ENCODE peak calls at places on chromosomes 11 and 22, in ten cellular contexts. C, A, S, V, D, F, K, I, G and E are unnamed samples. For H3K27me3, the result is how much of the 10 kb centered on the place peaks cover.

GRCh38 chr11:73321342-73322110 is 13.4 kb downstream of the ARHGEF17 start:
- DNase-seq in C (peak), A (peak), S (no peak), V (no peak), D (no peak), F (peak), K (peak), I (no peak), G (no peak), E (peak)

GRCh38 chr11:68012843-68013610 is 2.9 kb downstream of the ALDH3B1 start:
- DNase-seq in C (peak), A (peak), S (no peak), V (no peak), D (no peak), F (peak), K (no peak), I (peak), G (peak), E (no peak)

GRCh38 chr11:115081972-115082371 is 403.6 kb downstream of the NXPE2 start:
- DNase-seq in C (no peak), A (no peak), S (no peak), V (no peak), D (no peak), F (no peak), K (no peak), I (no peak), G (peak), E (no peak)

GRCh38 chr11:116879789-116880402 is 42.5 kb upstream of the APOA1 start:
- DNase-seq in C (no peak), A (peak), S (peak), V (peak), D (no peak), F (peak), K (no peak), I (peak), G (peak), E (peak)

GRCh38 chr11:27020736-27021135 is 19.9 kb upstream of the BBOX1 start:
- DNase-seq in C (no peak), A (no peak), S (no peak), V (no peak), D (no peak), F (peak), K (no peak), I (no peak), G (no peak), E (no peak)

GRCh38 chr11:73291196-73291595 is 16.9 kb upstream of the ARHGEF17 start:
- DNase-seq in C (no peak), A (no peak), S (no peak), V (no peak), D (no peak), F (no peak), K (no peak), I (no peak), G (no peak), E (no peak)

GRCh38 chr22:30127749-30128166 is 47.5 kb downstream of the HORMAD2 start:
- DNase-seq in C (no peak), A (peak), S (no peak), V (no peak), D (no peak), F (peak), K (no peak), I (peak), G (no peak), E (no peak)

GRCh38 chr11:131579932-131580387 is 209.5 kb downstream of the NTM start:
- DNase-seq in C (peak), A (peak), S (no peak), V (no peak), D (no peak), F (peak), K (no peak), I (no peak), G (peak), E (no peak)

GRCh38 chr11:47327025-47327424 is 25.5 kb downstream of the MYBPC3 start:
- DNase-seq in C (no peak), A (no peak), S (no peak), V (no peak), D (no peak), F (no peak), K (no peak), I (no peak), G (no peak), E (no peak)

GRCh38 chr11:119828819-119829218 is 99.8 kb upstream of the NECTIN1 start:
- DNase-seq in C (no peak), A (no peak), S (no peak), V (no peak), D (no peak), F (no peak), K (no peak), I (no peak), G (no peak), E (no peak)

GRCh38 chr11:2669926-2670469 is 29.8 kb downstream of the KCNQ1OT1 start:
- DNase-seq in C (no peak), A (no peak), S (no peak), V (no peak), D (no peak), F (no peak), K (no peak), I (no peak), G (no peak), E (peak)

GRCh38 chr11:14015711-14016110 is 53.2 kb downstream of the SPON1 start:
- DNase-seq in C (peak), A (peak), S (peak), V (no peak), D (no peak), F (peak), K (no peak), I (no peak), G (peak), E (no peak)

GRCh38 chr11:22807855-22808558 is 21.6 kb downstream of the SVIP start:
- DNase-seq in C (no peak), A (no peak), S (no peak), V (no peak), D (no peak), F (no peak), K (no peak), I (no peak), G (peak), E (no peak)

GRCh38 chr11:75066061-75066460 is 30.6 kb downstream of the OR2AT4 start:
- DNase-seq in C (no peak), A (peak), S (no peak), V (no peak), D (no peak), F (peak), K (no peak), I (no peak), G (peak), E (no peak)

GRCh38 chr11:65078151-65078550 is 5.7 kb downstream of the CDCA5 start:
- DNase-seq in C (peak), A (peak), S (peak), V (peak), D (peak), F (peak), K (no peak), I (no peak), G (peak), E (no peak)

GRCh38 chr22:33599596-33599995 is 320.7 kb downstream of the LARGE1 start:
- DNase-seq in C (no peak), A (no peak), S (no peak), V (no peak), D (no peak), F (peak), K (no peak), I (no peak), G (no peak), E (no peak)

GRCh38 chr11:67372993-67373915 is at the start of gene CLCF1:
- DNase-seq in C (peak), A (peak), S (no peak), V (peak), D (peak), F (peak), K (peak), I (peak), G (peak), E (peak)

GRCh38 chr11:76218449-76219206 is 12.3 kb upstream of the WNT11 start:
- DNase-seq in C (no peak), A (no peak), S (no peak), V (no peak), D (no peak), F (no peak), K (peak), I (no peak), G (no peak), E (no peak)

GRCh38 chr22:36725366-36726006 is 21.9 kb upstream of the CACNG2 start:
- DNase-seq in C (no peak), A (no peak), S (no peak), V (no peak), D (no peak), F (no peak), K (no peak), I (no peak), G (no peak), E (no peak)

GRCh38 chr11:131796541-131796940 is 426.1 kb downstream of the NTM start:
- DNase-seq in C (no peak), A (no peak), S (no peak), V (no peak), D (no peak), F (no peak), K (no peak), I (no peak), G (no peak), E (no peak)

GRCh38 chr22:39439170-39439569 is 17.6 kb upstream of the MGAT3 start:
- DNase-seq in C (no peak), A (peak), S (peak), V (no peak), D (no peak), F (peak), K (no peak), I (no peak), G (peak), E (no peak)

DNA sequence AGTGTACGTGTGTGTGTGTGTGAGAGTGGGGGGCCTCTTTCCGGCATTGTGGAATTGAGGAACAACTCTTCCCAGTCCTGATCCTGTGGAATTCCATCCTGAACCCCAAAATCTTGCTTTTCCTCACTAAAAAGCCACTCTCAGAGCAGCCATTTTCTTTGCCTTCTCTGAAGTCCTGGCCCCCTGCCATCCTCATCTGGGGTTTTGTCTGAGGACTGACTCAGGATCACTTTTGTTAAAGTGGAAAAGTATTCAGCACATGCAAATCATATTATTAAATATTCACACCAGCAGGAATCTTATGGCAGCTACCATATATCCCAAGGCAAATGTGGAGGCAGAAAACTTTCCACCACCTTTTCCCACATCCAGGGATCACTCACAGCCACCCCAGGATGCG is 3.7 kb downstream of the SCN4B start:
- DNase-seq in C (no peak), A (no peak), S (no peak), V (no peak), D (no peak), F (no peak), K (no peak), I (no peak), G (no peak), E (no peak)
- H3K27me3 ChIP-seq in C (under half), A (half or more), S (under half), V (under half), D (under half), F (under half), K (under half), I (half or more), G (under half), E (under half)

DNA sequence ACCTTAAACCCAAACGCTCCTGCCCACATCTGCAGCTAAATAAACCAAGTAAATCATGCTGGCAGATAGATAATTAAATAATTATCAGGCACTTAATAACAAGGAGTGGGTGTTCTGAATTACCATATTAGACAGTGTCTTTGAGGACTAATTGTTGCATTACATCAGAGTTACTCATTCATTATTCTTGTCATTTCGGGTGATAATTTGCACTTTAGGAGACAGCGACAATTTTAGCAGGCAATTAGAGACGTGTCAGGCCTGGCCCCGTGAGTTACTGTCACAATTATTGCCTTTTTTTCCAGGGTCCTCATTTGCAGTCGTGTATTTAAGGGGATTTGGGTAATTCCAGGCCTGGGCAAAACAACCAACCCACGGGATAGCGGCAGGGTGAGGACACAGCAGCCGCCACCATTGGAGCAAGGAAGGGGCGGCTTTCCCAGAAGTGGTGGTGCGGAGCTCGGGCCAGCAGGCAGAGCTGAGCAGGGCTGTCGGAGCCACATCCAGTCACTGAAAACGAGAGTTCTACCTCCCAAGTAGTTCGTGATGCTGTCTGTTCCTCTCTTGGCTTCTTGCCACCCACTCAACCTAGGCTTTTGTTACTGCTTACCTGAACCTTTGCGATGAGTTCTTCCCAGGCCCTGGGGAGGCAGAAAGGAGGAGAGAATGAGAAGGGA is 235.8 kb downstream of the MIAT start:
- DNase-seq in C (no peak), A (no peak), S (no peak), V (no peak), D (no peak), F (no peak), K (no peak), I (no peak), G (peak), E (no peak)
- H3K27me3 ChIP-seq in C (under half), A (under half), S (under half), V (under half), D (under half), F (under half), K (under half), I (under half), G (under half), E (under half)

DNA sequence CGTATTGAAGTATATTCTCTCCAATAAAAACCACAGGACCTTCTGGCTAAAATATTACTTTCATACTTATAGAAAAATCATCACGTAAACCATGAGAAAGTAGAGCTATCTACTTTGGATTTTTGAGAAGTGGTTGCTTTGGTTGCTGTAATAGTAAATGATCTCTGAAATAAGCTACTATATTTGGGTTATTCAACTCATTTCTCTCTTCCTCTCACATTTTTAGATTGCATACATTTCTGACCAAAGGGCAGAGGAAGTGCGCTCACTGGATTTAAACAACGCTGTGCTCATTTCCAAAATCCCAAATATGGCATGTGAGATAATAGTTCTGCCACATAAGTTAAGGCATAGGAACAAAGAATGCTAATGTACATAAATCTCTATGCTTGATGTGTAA is 357.0 kb downstream of the LRRC4C start:
- DNase-seq in C (no peak), A (no peak), S (no peak), V (no peak), D (no peak), F (no peak), K (no peak), I (no peak), G (no peak), E (no peak)
- H3K27me3 ChIP-seq in C (under half), A (under half), S (under half), V (under half), D (under half), F (under half), K (under half), I (under half), G (under half), E (under half)

DNA sequence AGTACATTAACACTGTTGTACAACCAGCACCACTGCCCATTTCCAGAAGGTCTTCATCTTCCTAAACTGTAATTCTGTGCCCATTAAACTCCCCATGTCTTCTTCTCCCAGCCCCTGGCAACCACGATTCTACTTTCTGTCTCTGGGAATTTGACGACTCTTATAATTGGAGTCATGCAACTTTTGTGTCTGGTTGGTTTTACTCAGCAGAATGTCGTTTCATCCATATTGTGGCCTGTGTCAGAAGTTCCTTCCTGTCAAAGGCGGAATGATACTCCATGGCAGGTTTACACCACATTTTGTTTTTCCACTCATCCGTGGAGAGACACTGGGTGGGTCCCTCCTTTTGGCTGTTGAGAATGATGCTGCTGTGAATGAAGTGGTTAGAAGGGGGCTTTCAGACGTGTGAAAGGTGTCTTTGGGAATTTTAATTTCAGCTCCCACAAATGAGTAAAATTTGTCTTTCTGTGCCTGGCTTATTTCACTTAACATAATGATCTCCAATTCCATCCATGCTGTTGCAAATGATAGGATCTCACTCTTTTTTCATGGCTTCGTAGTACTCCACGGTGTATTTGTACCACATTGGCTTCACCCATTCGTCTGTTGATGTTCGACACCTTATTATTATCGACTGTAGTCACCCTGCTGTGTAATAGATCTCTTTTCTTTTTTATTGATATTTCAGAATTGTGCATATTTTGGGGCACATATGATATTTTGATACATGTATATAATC is 86.1 kb upstream of the SEPTIN5 start:
- DNase-seq in C (no peak), A (no peak), S (no peak), V (no peak), D (no peak), F (no peak), K (no peak), I (no peak), G (no peak), E (no peak)
- H3K27me3 ChIP-seq in C (under half), A (under half), S (under half), V (under half), D (under half), F (under half), K (under half), I (under half), G (under half), E (under half)

DNA sequence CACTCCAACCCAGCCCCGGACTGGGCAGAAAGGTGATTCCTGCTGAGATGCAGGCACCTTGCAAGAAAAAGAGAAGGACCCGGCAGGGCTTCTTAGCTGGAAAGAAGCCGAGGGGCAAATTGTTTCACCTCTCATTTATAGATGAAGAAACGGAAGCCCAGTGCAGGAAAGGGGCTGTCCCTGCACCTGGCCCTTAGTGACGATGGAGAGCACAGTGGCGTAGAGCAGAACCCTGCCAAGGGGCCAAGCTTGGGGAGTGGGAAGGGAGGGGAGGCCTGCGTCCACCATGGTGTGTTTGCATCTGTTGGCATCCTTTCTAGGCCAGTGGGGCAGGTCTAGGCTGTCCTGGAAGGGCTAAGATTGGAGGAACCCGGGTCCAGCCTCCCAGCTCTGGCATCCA is 7.8 kb upstream of the MS4A15 start:
- DNase-seq in C (no peak), A (no peak), S (no peak), V (no peak), D (no peak), F (no peak), K (no peak), I (no peak), G (no peak), E (no peak)
- H3K27me3 ChIP-seq in C (under half), A (under half), S (under half), V (under half), D (under half), F (under half), K (half or more), I (under half), G (under half), E (under half)

DNA sequence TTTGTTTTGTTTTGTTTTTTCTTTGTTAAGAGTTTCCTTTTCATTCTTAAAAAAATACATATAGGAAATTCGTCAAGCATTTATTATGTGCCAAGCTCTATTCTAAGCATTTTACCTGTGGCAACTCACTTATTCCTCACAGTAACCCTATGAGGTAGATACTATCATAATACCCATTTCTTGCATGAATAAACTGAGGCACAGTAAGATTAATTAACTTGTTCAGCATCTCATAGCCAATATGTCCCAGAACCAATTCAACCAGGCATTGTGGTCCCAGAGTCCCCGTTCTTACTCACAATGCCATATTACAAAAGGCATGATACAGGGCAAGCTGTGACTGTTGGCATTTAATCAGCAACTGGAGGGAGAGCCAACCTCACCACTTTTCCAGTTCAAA is 83.7 kb downstream of the RAB30 start:
- DNase-seq in C (no peak), A (no peak), S (no peak), V (no peak), D (no peak), F (no peak), K (no peak), I (no peak), G (no peak), E (no peak)
- H3K27me3 ChIP-seq in C (under half), A (under half), S (under half), V (under half), D (under half), F (under half), K (under half), I (under half), G (under half), E (under half)